ENCODE peak calls at places on chromosomes 4 and X, in ten cellular contexts. P is occipital lobe; N is activated T-helper 1 cell treated with anti-CD3 and anti-CD28 coated beads, Interleukin-2, amount 50 U/mL, for 16 hours; X is activated naive CD4-positive, alpha-beta T cell treated with anti-CD3 and anti-CD28 coated beads, Interleukin-2, amount 10 ng/mL, durations not matched to agents 7 days and 5 days; O is omental fat pad; G is adipocyte; K is activated CD4-positive, CD25-positive, alpha-beta regulatory T cell; C is aorta; M is EH; U is iris pigment epithelial cell. L is an unnamed sample.

GRCh38 chr4:169621754-169622481 is 1.5 kb downstream of the CLCN3 start:
- DNase-seq in P (no peak), N (no peak), X (peak), O (no peak), G (peak), K (no peak), C (no peak), M (peak), U (peak), L (no peak)

GRCh38 chr4:83285022-83285387 is 407 bp upstream of the COQ2 start:
- DNase-seq in P (no peak), N (no peak), X (peak), O (no peak), G (peak), K (no peak), C (no peak), M (peak), U (peak), L (no peak)

GRCh38 chr4:92106816-92107215 is 196.9 kb upstream of the GRID2 start:
- DNase-seq in P (no peak), N (no peak), X (no peak), O (no peak), G (no peak), K (no peak), C (no peak), M (no peak), U (no peak), L (no peak)

GRCh38 chr4:102823897-102824296 is 3.5 kb downstream of the UBE2D3 start:
- DNase-seq in P (no peak), N (no peak), X (no peak), O (no peak), G (peak), K (no peak), C (no peak), M (no peak), U (peak), L (no peak)

GRCh38 chr4:31291238-31291637 is 571.1 kb downstream of the PCDH7 start:
- DNase-seq in P (no peak), N (no peak), X (no peak), O (no peak), G (no peak), K (no peak), C (no peak), M (no peak), U (no peak), L (no peak)

GRCh38 chr4:96025031-96025430 is 185.1 kb downstream of the PDHA2 start:
- DNase-seq in P (no peak), N (no peak), X (no peak), O (no peak), G (no peak), K (no peak), C (no peak), M (no peak), U (no peak), L (no peak)

GRCh38 chr4:64272432-64272831 is 136.8 kb downstream of the TECRL start:
- DNase-seq in P (no peak), N (no peak), X (no peak), O (no peak), G (no peak), K (no peak), C (no peak), M (no peak), U (no peak), L (no peak)

GRCh38 chrX:84453351-84454246 is 48.7 kb downstream of the HDX start:
- DNase-seq in P (no peak), N (no peak), X (no peak), O (no peak), G (no peak), K (no peak), C (no peak), M (no peak), U (no peak), L (no peak)

GRCh38 chrX:51026862-51027261 is 116.3 kb downstream of the BMP15 start:
- DNase-seq in P (no peak), N (no peak), X (no peak), O (no peak), G (no peak), K (no peak), C (no peak), M (no peak), U (no peak), L (no peak)

GRCh38 chrX:2933125-2933900 is 4.2 kb upstream of the ARSD start:
- DNase-seq in P (no peak), N (no peak), X (no peak), O (no peak), G (no peak), K (no peak), C (no peak), M (peak), U (peak), L (no peak)

GRCh38 chr4:41204400-41204978 is 9.9 kb downstream of the APBB2 start:
- DNase-seq in P (no peak), N (no peak), X (no peak), O (peak), G (peak), K (no peak), C (no peak), M (peak), U (peak), L (no peak)

GRCh38 chrX:39212456-39212855 is 411.2 kb downstream of the MID1IP1 start:
- DNase-seq in P (no peak), N (no peak), X (no peak), O (no peak), G (no peak), K (no peak), C (no peak), M (no peak), U (no peak), L (no peak)

GRCh38 chrX:70032797-70033196 is 16.9 kb downstream of the AWAT2 start:
- DNase-seq in P (no peak), N (no peak), X (no peak), O (no peak), G (no peak), K (no peak), C (no peak), M (no peak), U (no peak), L (no peak)

GRCh38 chr4:171919314-171919713 is 106.1 kb downstream of the GALNTL6 start:
- DNase-seq in P (no peak), N (no peak), X (no peak), O (no peak), G (no peak), K (no peak), C (no peak), M (no peak), U (no peak), L (no peak)

GRCh38 chrX:103919336-103919682 is 43.1 kb upstream of the TMSB15B start:
- DNase-seq in P (no peak), N (no peak), X (peak), O (no peak), G (peak), K (no peak), C (no peak), M (peak), U (peak), L (peak)

GRCh38 chrX:14026121-14026520 is 3.6 kb downstream of the GEMIN8 start:
- DNase-seq in P (peak), N (no peak), X (no peak), O (no peak), G (no peak), K (no peak), C (no peak), M (no peak), U (no peak), L (no peak)

GRCh38 chr4:37749398-37749988 is 63.3 kb upstream of the RELL1 start:
- DNase-seq in P (no peak), N (no peak), X (no peak), O (no peak), G (no peak), K (no peak), C (no peak), M (no peak), U (no peak), L (no peak)

GRCh38 chr4:108619372-108620100 is 840 bp upstream of the RPL34 start:
- DNase-seq in P (no peak), N (no peak), X (peak), O (no peak), G (no peak), K (no peak), C (no peak), M (no peak), U (no peak), L (no peak)

GRCh38 chrX:123085311-123085940 is 98.7 kb upstream of the GRIA3 start:
- DNase-seq in P (no peak), N (no peak), X (no peak), O (no peak), G (no peak), K (no peak), C (no peak), M (peak), U (peak), L (no peak)

GRCh38 chr4:10578027-10578426 is 106.5 kb downstream of the CLNK start:
- DNase-seq in P (no peak), N (no peak), X (no peak), O (no peak), G (no peak), K (no peak), C (no peak), M (no peak), U (no peak), L (no peak)

GRCh38 chr4:37891221-37892159 is 606 bp downstream of the TBC1D1 start:
- DNase-seq in P (peak), N (peak), X (peak), O (no peak), G (peak), K (peak), C (peak), M (peak), U (no peak), L (no peak)

GRCh38 chrX:129704491-129704890 is 34.3 kb upstream of the XPNPEP2 start:
- DNase-seq in P (no peak), N (no peak), X (no peak), O (no peak), G (no peak), K (no peak), C (no peak), M (no peak), U (no peak), L (no peak)

GRCh38 chrX:47191331-47191730 is 2.3 kb upstream of the UBA1 start:
- DNase-seq in P (no peak), N (peak), X (peak), O (no peak), G (peak), K (peak), C (peak), M (peak), U (peak), L (no peak)

GRCh38 chr4:169484485-169484884 is 127.9 kb downstream of the NEK1 start:
- DNase-seq in P (no peak), N (no peak), X (no peak), O (no peak), G (peak), K (no peak), C (no peak), M (peak), U (no peak), L (no peak)

GRCh38 chr4:65126200-65126599 is 544.1 kb downstream of the EPHA5 start:
- DNase-seq in P (no peak), N (no peak), X (no peak), O (no peak), G (no peak), K (no peak), C (no peak), M (no peak), U (no peak), L (no peak)

GRCh38 chr4:23889814-23890269 is at the start of gene PPARGC1A:
- DNase-seq in P (peak), N (no peak), X (no peak), O (no peak), G (peak), K (no peak), C (peak), M (peak), U (peak), L (peak)

GRCh38 chrX:81120936-81121351 is 80.8 kb downstream of the HMGN5 start:
- DNase-seq in P (peak), N (no peak), X (peak), O (no peak), G (peak), K (no peak), C (no peak), M (peak), U (peak), L (peak)

GRCh38 chr4:169040559-169041261 is 30.7 kb upstream of the CBR4 start:
- DNase-seq in P (no peak), N (no peak), X (no peak), O (no peak), G (no peak), K (no peak), C (no peak), M (no peak), U (no peak), L (no peak)

GRCh38 chr4:75494563-75494962 is 19.6 kb downstream of the RCHY1 start:
- DNase-seq in P (no peak), N (no peak), X (no peak), O (no peak), G (peak), K (no peak), C (no peak), M (peak), U (peak), L (no peak)

GRCh38 chrX:13340182-13340791 is 20.4 kb upstream of the ATXN3L start:
- DNase-seq in P (no peak), N (no peak), X (no peak), O (no peak), G (peak), K (no peak), C (no peak), M (peak), U (no peak), L (no peak)

GRCh38 chr4:128811571-128812359 is 2.3 kb downstream of the JADE1 start:
- DNase-seq in P (peak), N (peak), X (peak), O (peak), G (peak), K (peak), C (peak), M (peak), U (peak), L (peak)

GRCh38 chr4:142718981-142719380 is 127.1 kb downstream of the INPP4B start:
- DNase-seq in P (no peak), N (no peak), X (no peak), O (no peak), G (no peak), K (no peak), C (no peak), M (no peak), U (no peak), L (no peak)

L was measured in BE2C.